ENCODE peak calls at places on chromosomes 2 and 18, in eight cellular contexts. M is T-cell; Q is breast epithelium; G is neural crest cell; U is tibial nerve; N is GM10248; K is stimulated activated CD4-positive, alpha-beta T cell treated with anti-CD3 and anti-CD28 coated beads, Interleukin-12 subunit alpha, Interleukin-12 subunit beta, amount 100 ng/mL, for 4 hours; J is AG08396. Z is an unnamed sample.

GRCh38 chr18:8162797-8163196 is 446.4 kb upstream of the RAB12 start:
- DNase-seq in M (no peak), Q (peak), G (no peak), U (no peak), N (no peak), K (no peak), J (no peak), Z (no peak)

GRCh38 chr2:196453613-196454047 is 185.9 kb upstream of the CCDC150 start:
- DNase-seq in M (no peak), Q (no peak), G (no peak), U (peak), N (peak), K (peak), J (peak), Z (no peak)

GRCh38 chr2:1849450-1849849 is 105.1 kb upstream of the PXDN start:
- DNase-seq in M (no peak), Q (no peak), G (no peak), U (no peak), N (no peak), K (no peak), J (no peak), Z (no peak)

GRCh38 chr2:144701259-144701658 is 181.3 kb upstream of the ZEB2 start:
- DNase-seq in M (no peak), Q (no peak), G (no peak), U (no peak), N (no peak), K (no peak), J (no peak), Z (no peak)

GRCh38 chr2:160375802-160376469 is 117.7 kb downstream of the RBMS1 start:
- DNase-seq in M (no peak), Q (no peak), G (no peak), U (no peak), N (no peak), K (no peak), J (no peak), Z (no peak)

GRCh38 chr2:45951025-45951737 is 299.7 kb downstream of the PRKCE start:
- DNase-seq in M (no peak), Q (no peak), G (no peak), U (no peak), N (no peak), K (no peak), J (no peak), Z (no peak)

GRCh38 chr2:240136013-240136670 is at the start of gene COPS9:
- DNase-seq in M (peak), Q (peak), G (peak), U (peak), N (peak), K (peak), J (peak), Z (peak)

GRCh38 chr18:11081009-11081532 is 68.3 kb downstream of the PIEZO2 start:
- DNase-seq in M (no peak), Q (no peak), G (no peak), U (no peak), N (no peak), K (no peak), J (no peak), Z (no peak)

GRCh38 chr2:236712304-236712703 is 142.7 kb downstream of the ACKR3 start:
- DNase-seq in M (no peak), Q (no peak), G (no peak), U (no peak), N (no peak), K (no peak), J (no peak), Z (no peak)

GRCh38 chr2:1740714-1741584 is 3.4 kb downstream of the PXDN start:
- DNase-seq in M (no peak), Q (no peak), G (no peak), U (no peak), N (no peak), K (no peak), J (no peak), Z (peak)

GRCh38 chr2:183081908-183082307 is 3.4 kb downstream of the DUSP19 start:
- DNase-seq in M (no peak), Q (no peak), G (no peak), U (no peak), N (no peak), K (no peak), J (no peak), Z (no peak)

GRCh38 chr18:12455511-12455910 is 47.8 kb downstream of the PRELID3A start:
- DNase-seq in M (no peak), Q (no peak), G (peak), U (peak), N (no peak), K (no peak), J (no peak), Z (no peak)

GRCh38 chr2:108414256-108414876 is 34.6 kb upstream of the GCC2 start:
- DNase-seq in M (no peak), Q (no peak), G (no peak), U (no peak), N (no peak), K (no peak), J (no peak), Z (no peak)

GRCh38 chr2:42917374-42918017 is 125.1 kb upstream of the HAAO start:
- DNase-seq in M (no peak), Q (peak), G (no peak), U (peak), N (no peak), K (no peak), J (peak), Z (no peak)

GRCh38 chr2:18345848-18346247 is 214.6 kb downstream of the RDH14 start:
- DNase-seq in M (no peak), Q (peak), G (no peak), U (no peak), N (no peak), K (no peak), J (peak), Z (no peak)

GRCh38 chr2:180124273-180124881 is 117.3 kb upstream of the CWC22 start:
- DNase-seq in M (no peak), Q (no peak), G (no peak), U (peak), N (peak), K (no peak), J (peak), Z (no peak)

GRCh38 chr2:1872602-1873183 is 128.4 kb upstream of the PXDN start:
- DNase-seq in M (no peak), Q (no peak), G (no peak), U (no peak), N (no peak), K (no peak), J (no peak), Z (no peak)

GRCh38 chr18:62869327-62869726 is 154.0 kb downstream of the PHLPP1 start:
- DNase-seq in M (no peak), Q (no peak), G (no peak), U (no peak), N (no peak), K (no peak), J (no peak), Z (no peak)

GRCh38 chr18:63909870-63910269 is 2.1 kb downstream of the SERPINB10 start:
- DNase-seq in M (no peak), Q (no peak), G (no peak), U (no peak), N (no peak), K (no peak), J (no peak), Z (no peak)

GRCh38 chr2:208265371-208265806 is 666 bp upstream of the PIKFYVE start:
- DNase-seq in M (peak), Q (no peak), G (no peak), U (no peak), N (peak), K (peak), J (peak), Z (no peak)

GRCh38 chr18:8952796-8953760 is 149.4 kb upstream of the NDUFV2 start:
- DNase-seq in M (no peak), Q (no peak), G (no peak), U (no peak), N (no peak), K (no peak), J (peak), Z (no peak)

GRCh38 chr18:6220129-6220528 is 194.6 kb downstream of the L3MBTL4 start:
- DNase-seq in M (no peak), Q (no peak), G (no peak), U (no peak), N (no peak), K (no peak), J (no peak), Z (no peak)

GRCh38 chr2:111117666-111118454 is 2.9 kb upstream of the BCL2L11 start:
- DNase-seq in M (no peak), Q (peak), G (no peak), U (peak), N (no peak), K (peak), J (peak), Z (no peak)

GRCh38 chr2:22478329-22478728 is 906.6 kb upstream of the KLHL29 start:
- DNase-seq in M (no peak), Q (no peak), G (no peak), U (no peak), N (no peak), K (no peak), J (no peak), Z (no peak)

GRCh38 chr2:127649684-127650040 is 3.7 kb downstream of the GPR17 start:
- DNase-seq in M (peak), Q (no peak), G (peak), U (peak), N (peak), K (peak), J (peak), Z (peak)